ENCODE peak calls at places on chromosome 17, in five cellular contexts. X is RWPE1, Z is retina, J is transverse colon, V is T-helper 22 cell. F is an unnamed sample.

GRCh38 chr17:40617678-40618240 is 29.9 kb downstream of the SMARCE1 start:
- DNase-seq in Z (no peak), V (no peak), J (no peak), X (no peak), F (no peak)

GRCh38 chr17:27207073-27207511 is 86.8 kb upstream of the WSB1 start:
- DNase-seq in Z (no peak), X (peak), V (no peak), J (no peak), F (no peak)

GRCh38 chr17:50656509-50656908 is 21.8 kb downstream of the ABCC3 start:
- DNase-seq in X (no peak), V (no peak), J (no peak), Z (no peak), F (no peak)

GRCh38 chr17:2090210-2090641 is 35.3 kb downstream of the HIC1 start:
- DNase-seq in V (no peak), Z (no peak), X (no peak), J (no peak), F (no peak)

GRCh38 chr17:58317421-58318064 is 11.1 kb downstream of the TSPOAP1 start:
- DNase-seq in J (peak), Z (no peak), X (peak), V (peak), F (no peak)

GRCh38 chr17:53896047-53896446 is 73.3 kb downstream of the KIF2B start:
- DNase-seq in J (no peak), X (no peak), V (no peak), Z (no peak), F (no peak)

GRCh38 chr17:81039854-81040758 is 5.2 kb downstream of the BAIAP2 start:
- DNase-seq in Z (peak), J (no peak), V (no peak), X (peak), F (no peak)

GRCh38 chr17:12358477-12358876 is 307.2 kb upstream of the MYOCD start:
- DNase-seq in Z (no peak), X (no peak), J (peak), V (no peak), F (peak)

GRCh38 chr17:76866203-76866602 is 2.0 kb upstream of the MGAT5B start:
- DNase-seq in J (no peak), V (no peak), Z (no peak), X (no peak), F (no peak)

GRCh38 chr17:32483451-32484019 is 3.3 kb upstream of the CDK5R1 start:
- DNase-seq in V (no peak), J (no peak), Z (peak), X (peak), F (peak)

GRCh38 chr17:37671813-37672544 is 28.7 kb upstream of the DDX52 start:
- DNase-seq in V (no peak), J (no peak), Z (no peak), X (peak), F (no peak)

GRCh38 chr17:81132770-81133723 is 32.3 kb upstream of the PVALEF start:
- DNase-seq in V (no peak), J (no peak), Z (no peak), X (no peak), F (no peak)

GRCh38 chr17:71975998-71976649 is 144.7 kb upstream of the SOX9 start:
- DNase-seq in Z (no peak), V (no peak), X (peak), J (peak), F (peak)

GRCh38 chr17:49280061-49280460 is 49.5 kb upstream of the PHOSPHO1 start:
- DNase-seq in V (no peak), Z (no peak), X (no peak), J (no peak), F (no peak)

GRCh38 chr17:50288306-50288705 is 14.0 kb downstream of the TMEM92 start:
- DNase-seq in X (no peak), J (no peak), Z (no peak), V (no peak), F (no peak)

GRCh38 chr17:20315821-20316220 is 151.5 kb downstream of the LGALS9B start:
- DNase-seq in X (no peak), V (no peak), Z (no peak), J (no peak), F (no peak)

GRCh38 chr17:38598536-38598935 is 7.2 kb downstream of the SRCIN1 start:
- DNase-seq in J (peak), Z (peak), V (no peak), X (peak), F (peak)

GRCh38 chr17:32382526-32383223 is 32.7 kb downstream of the ZNF207 start:
- DNase-seq in X (no peak), J (no peak), V (no peak), Z (no peak), F (no peak)

GRCh38 chr17:75679706-75680201 is 12.6 kb downstream of the SAP30BP start:
- DNase-seq in Z (no peak), J (peak), X (peak), V (no peak), F (peak)

GRCh38 chr17:64423881-64424280 is 25.0 kb upstream of the MILR1 start:
- DNase-seq in V (no peak), J (no peak), Z (no peak), X (no peak), F (no peak)

GRCh38 chr17:71217769-71218168 is 903.1 kb upstream of the SOX9 start:
- DNase-seq in X (no peak), J (no peak), Z (no peak), V (no peak), F (no peak)

GRCh38 chr17:38892083-38892482 is 22.2 kb downstream of the LASP1 start:
- DNase-seq in Z (no peak), V (no peak), X (no peak), J (no peak), F (no peak)

GRCh38 chr17:21352221-21352980 is 23.8 kb upstream of the KCNJ12 start:
- DNase-seq in X (no peak), Z (no peak), J (peak), V (no peak), F (no peak)

GRCh38 chr17:8294361-8294760 is 839 bp downstream of the SLC25A35 start:
- DNase-seq in X (no peak), J (no peak), V (no peak), Z (no peak), F (no peak)

GRCh38 chr17:56478836-56479447 is 114.6 kb upstream of the NOG start:
- DNase-seq in V (no peak), X (peak), Z (no peak), J (no peak), F (no peak)

GRCh38 chr17:55266051-55266957 is 1.5 kb downstream of the HLF start:
- DNase-seq in J (no peak), X (no peak), V (peak), Z (peak), F (peak)

GRCh38 chr17:77379837-77380236 is 239.1 kb downstream of the SEC14L1 start:
- DNase-seq in X (no peak), V (no peak), J (no peak), Z (no peak), F (no peak)

GRCh38 chr17:48093341-48094045 is 7.8 kb downstream of the CBX1 start:
- DNase-seq in X (no peak), J (peak), V (no peak), Z (no peak), F (no peak)

GRCh38 chr17:57315061-57315851 is 58.9 kb downstream of the MSI2 start:
- DNase-seq in Z (no peak), V (no peak), X (no peak), J (no peak), F (no peak)

GRCh38 chr17:81419333-81419885 is 24.2 kb downstream of the BAHCC1 start:
- DNase-seq in J (peak), Z (peak), X (peak), V (no peak), F (peak)

GRCh38 chr17:37440424-37440823 is 33.7 kb downstream of the TADA2A start:
- DNase-seq in X (no peak), V (no peak), J (no peak), Z (no peak), F (no peak)

GRCh38 chr17:73538445-73538844 is 105.8 kb downstream of the SDK2 start:
- DNase-seq in X (no peak), Z (no peak), V (no peak), J (no peak), F (no peak)

GRCh38 chr17:266219-266618 is 84.8 kb upstream of the DOC2B start:
- DNase-seq in V (no peak), X (no peak), Z (no peak), J (peak), F (no peak)